ENCODE peak calls at places on chromosome 2, in eight cellular contexts. S is iris pigment epithelial cell; H is hippocampal formation; X is EL; E is H4; F is tibial nerve; P is stomach; M is activated CD4-positive, alpha-beta T cell treated with anti-CD3 and anti-CD28 coated beads, Interleukin-2, amount 50 U/mL, for 24 hours. W is an unnamed sample.

GRCh38 chr2:218229851-218230250 is 12.9 kb downstream of the ARPC2 start:
- DNase-seq in S (peak; percentile 37), H (no peak), X (peak; percentile 70), E (peak; percentile 33), F (no peak), P (no peak), M (no peak), W (no peak)

GRCh38 chr2:111627256-111627655 is 256.7 kb downstream of the ANAPC1 start:
- DNase-seq in S (no peak), H (no peak), X (no peak), E (no peak), F (no peak), P (no peak), M (no peak), W (no peak)

GRCh38 chr2:17571681-17572080 is 31.2 kb downstream of the VSNL1 start:
- DNase-seq in S (peak; percentile 15), H (no peak), X (no peak), E (no peak), F (no peak), P (no peak), M (no peak), W (no peak)

GRCh38 chr2:175126661-175127060 is 41.3 kb downstream of the ATF2 start:
- DNase-seq in S (peak; percentile 48), H (no peak), X (no peak), E (no peak), F (no peak), P (no peak), M (no peak), W (no peak)

GRCh38 chr2:53403836-53404413 is 363.7 kb upstream of the CHAC2 start:
- DNase-seq in S (peak; percentile 76), H (no peak), X (peak; percentile 84), E (peak; percentile 50), F (no peak), P (no peak), M (no peak), W (peak; percentile 22)

GRCh38 chr2:67871696-67872320 is 191.0 kb downstream of the C1D start:
- DNase-seq in S (peak; percentile 75), H (no peak), X (peak; percentile 97), E (peak; percentile 75), F (no peak), P (no peak), M (no peak), W (no peak)

GRCh38 chr2:16855183-16855582 is 189.5 kb upstream of the CYRIA start:
- DNase-seq in S (no peak), H (no peak), X (no peak), E (no peak), F (no peak), P (no peak), M (no peak), W (no peak)

GRCh38 chr2:233342301-233342700 is 12.0 kb upstream of the DGKD start:
- DNase-seq in S (no peak), H (no peak), X (no peak), E (no peak), F (no peak), P (no peak), M (no peak), W (no peak)

GRCh38 chr2:50438293-50438692 is 593.6 kb downstream of the NRXN1 start:
- DNase-seq in S (no peak), H (no peak), X (no peak), E (no peak), F (no peak), P (no peak), M (no peak), W (no peak)

GRCh38 chr2:30403592-30404353 is 43.3 kb upstream of the LCLAT1 start:
- DNase-seq in S (no peak), H (no peak), X (no peak), E (no peak), F (no peak), P (no peak), M (no peak), W (no peak)

GRCh38 chr2:205566556-205567061 is 115.7 kb upstream of the NRP2 start:
- DNase-seq in S (no peak), H (no peak), X (peak; percentile 53), E (no peak), F (no peak), P (no peak), M (no peak), W (no peak)

GRCh38 chr2:237244976-237245646 is 159.4 kb downstream of the COPS8 start:
- DNase-seq in S (peak; percentile 86), H (no peak), X (no peak), E (no peak), F (peak; percentile 28), P (no peak), M (no peak), W (no peak)

GRCh38 chr2:47038656-47039501 is 116.2 kb downstream of the STPG4 start:
- DNase-seq in S (no peak), H (no peak), X (no peak), E (no peak), F (no peak), P (no peak), M (no peak), W (no peak)

GRCh38 chr2:88464166-88464565 is 11.7 kb upstream of the FOXI3 start:
- DNase-seq in S (no peak), H (no peak), X (no peak), E (no peak), F (no peak), P (no peak), M (no peak), W (no peak)

GRCh38 chr2:96819101-96819875 is 3.2 kb downstream of the CNNM3 start:
- DNase-seq in S (no peak), H (no peak), X (no peak), E (no peak), F (no peak), P (peak; percentile 89), M (no peak), W (no peak)

GRCh38 chr2:47272031-47272864 is 117.1 kb upstream of the STPG4 start:
- DNase-seq in S (peak; percentile 51), H (peak; percentile 38), X (peak; percentile 80), E (peak; percentile 57), F (peak; percentile 47), P (peak; percentile 63), M (peak; percentile 19), W (peak; percentile 39)

GRCh38 chr2:73532381-73532780 is 109.8 kb downstream of the NAT8 start:
- DNase-seq in S (no peak), H (no peak), X (no peak), E (no peak), F (no peak), P (no peak), M (no peak), W (no peak)

GRCh38 chr2:30444283-30444682 is 2.8 kb upstream of the LCLAT1 start:
- DNase-seq in S (no peak), H (no peak), X (no peak), E (no peak), F (peak; percentile 42), P (no peak), M (no peak), W (no peak)

GRCh38 chr2:27863146-27863545 is 27.0 kb downstream of the RBKS start:
- DNase-seq in S (no peak), H (no peak), X (no peak), E (no peak), F (no peak), P (no peak), M (no peak), W (no peak)

GRCh38 chr2:236209535-236209934 is 41.3 kb upstream of the GBX2 start:
- DNase-seq in S (no peak), H (no peak), X (peak; percentile 17), E (no peak), F (no peak), P (no peak), M (no peak), W (no peak)

GRCh38 chr2:196696423-196697073 is 57.0 kb downstream of the CCDC150 start:
- DNase-seq in S (peak; percentile 91), H (no peak), X (peak; percentile 67), E (peak; percentile 76), F (peak; percentile 13), P (no peak), M (no peak), W (no peak)

GRCh38 chr2:179044500-179044899 is 5.4 kb downstream of the CCDC141 start:
- DNase-seq in S (no peak), H (no peak), X (no peak), E (no peak), F (no peak), P (no peak), M (no peak), W (no peak)

GRCh38 chr2:241351640-241352031 is 4.4 kb upstream of the FARP2 start:
- DNase-seq in S (no peak), H (no peak), X (no peak), E (no peak), F (no peak), P (no peak), M (no peak), W (no peak)

GRCh38 chr2:28445448-28446258 is 50.2 kb upstream of the PLB1 start:
- DNase-seq in S (peak; percentile 98), H (no peak), X (peak; percentile 96), E (peak; percentile 71), F (no peak), P (no peak), M (peak; percentile 67), W (peak; percentile 72)

GRCh38 chr2:170030040-170030439 is 147.9 kb upstream of the MYO3B start:
- DNase-seq in S (no peak), H (no peak), X (no peak), E (no peak), F (no peak), P (no peak), M (no peak), W (no peak)

GRCh38 chr2:42618972-42619371 is 50.5 kb downstream of the MTA3 start:
- DNase-seq in S (peak; percentile 93), H (no peak), X (peak; percentile 79), E (no peak), F (no peak), P (no peak), M (no peak), W (no peak)

GRCh38 chr2:9703701-9704221 is 73.0 kb upstream of the YWHAQ start:
- DNase-seq in S (peak; percentile 97), H (no peak), X (peak; percentile 94), E (peak; percentile 78), F (peak; percentile 23), P (peak; percentile 30), M (no peak), W (no peak)

GRCh38 chr2:237149425-237149824 is 63.7 kb downstream of the COPS8 start:
- DNase-seq in S (peak; percentile 28), H (no peak), X (no peak), E (no peak), F (no peak), P (no peak), M (no peak), W (no peak)